ENCODE peak calls at places on chromosomes 6 and 20, in eight cellular contexts. Y, E, J, I, O, H, G and C are unnamed samples.

GRCh38 chr6:99933129-99933528 is 60.9 kb downstream of the MCHR2 start:
- DNase-seq in H (peak), O (peak), Y (no peak), G (no peak), E (no peak), J (no peak), I (no peak), C (no peak)

GRCh38 chr6:80335061-80335660 is 228.7 kb downstream of the BCKDHB start:
- DNase-seq in O (peak), E (no peak), H (no peak), J (no peak), Y (no peak), I (no peak), G (no peak), C (no peak)

GRCh38 chr20:12728782-12729181 is 280.0 kb upstream of the SPTLC3 start:
- DNase-seq in J (no peak), G (no peak), H (no peak), O (no peak), E (no peak), Y (no peak), I (no peak), C (no peak)

GRCh38 chr20:57547250-57547649 is 13.7 kb upstream of the PCK1 start:
- DNase-seq in J (no peak), O (no peak), E (peak), Y (no peak), I (no peak), H (peak), G (no peak), C (no peak)

GRCh38 chr6:20352346-20352745 is 49.3 kb upstream of the E2F3 start:
- DNase-seq in O (no peak), E (no peak), Y (no peak), I (no peak), G (no peak), H (no peak), J (no peak), C (no peak)

GRCh38 chr20:63114006-63114692 is 101.8 kb downstream of the YTHDF1 start:
- DNase-seq in I (no peak), Y (no peak), E (no peak), O (no peak), H (no peak), G (no peak), J (no peak), C (no peak)

GRCh38 chr6:99013661-99014458 is 66.1 kb upstream of the FBXL4 start:
- DNase-seq in H (peak), J (no peak), I (no peak), O (peak), Y (no peak), E (no peak), G (no peak), C (no peak)

GRCh38 chr6:133837801-133838349 is 51.0 kb upstream of the TCF21 start:
- DNase-seq in J (peak), E (peak), G (peak), Y (peak), O (peak), H (peak), I (peak), C (no peak)

GRCh38 chr20:19928379-19929360 is 88.5 kb upstream of the NAA20 start:
- DNase-seq in G (no peak), O (no peak), E (peak), J (no peak), H (no peak), Y (no peak), I (no peak), C (no peak)

GRCh38 chr6:124961468-124961783 is 811 bp upstream of the RNF217 start:
- DNase-seq in J (no peak), G (no peak), Y (no peak), I (no peak), E (no peak), H (no peak), O (no peak), C (no peak)

GRCh38 chr6:129709451-129709908 is 497 bp downstream of the ARHGAP18 start:
- DNase-seq in H (peak), J (no peak), Y (no peak), E (no peak), I (no peak), O (peak), G (peak), C (peak)

GRCh38 chr20:58571942-58572666 is 56.9 kb upstream of the APCDD1L start:
- DNase-seq in Y (no peak), E (no peak), I (peak), H (peak), G (no peak), O (peak), J (no peak), C (no peak)

GRCh38 chr6:18742406-18742805 is 355.3 kb downstream of the RNF144B start:
- DNase-seq in Y (no peak), H (peak), E (no peak), G (no peak), J (no peak), O (peak), I (no peak), C (no peak)

GRCh38 chr6:27441001-27441400 is 31.9 kb downstream of the ZNF184 start:
- DNase-seq in G (no peak), E (no peak), I (no peak), J (no peak), Y (no peak), O (peak), H (peak), C (no peak)

GRCh38 chr6:55069132-55069781 is 105.1 kb upstream of the HCRTR2 start:
- DNase-seq in Y (no peak), O (peak), J (no peak), G (peak), I (no peak), H (peak), E (peak), C (no peak)

GRCh38 chr20:24100370-24101011 is 111.9 kb upstream of the GGTLC1 start:
- DNase-seq in J (peak), E (peak), H (peak), G (peak), Y (peak), I (peak), O (peak), C (no peak)

GRCh38 chr6:162829013-162829742 is 101.4 kb downstream of the PACRG start:
- DNase-seq in J (no peak), O (peak), E (no peak), G (no peak), I (no peak), Y (no peak), H (peak), C (no peak)

GRCh38 chr6:7673063-7673536 is 52.8 kb upstream of the BMP6 start:
- DNase-seq in G (no peak), O (peak), J (no peak), I (peak), E (peak), Y (peak), H (peak), C (no peak)

GRCh38 chr6:32194825-32195651 is 2.6 kb upstream of the GPSM3 start:
- DNase-seq in E (no peak), I (no peak), J (no peak), H (peak), G (peak), O (peak), Y (no peak), C (no peak)

GRCh38 chr6:137823826-137824501 is 43.1 kb upstream of the TNFAIP3 start:
- DNase-seq in O (peak), Y (peak), G (no peak), H (peak), E (peak), J (peak), I (no peak), C (no peak)

GRCh38 chr6:43101497-43101896 is 25.4 kb downstream of the PTK7 start:
- DNase-seq in J (no peak), H (no peak), Y (no peak), E (no peak), G (no peak), O (no peak), I (no peak), C (no peak)

GRCh38 chr6:84767591-84768201 is 3.3 kb upstream of the TBX18 start:
- DNase-seq in O (no peak), G (no peak), E (no peak), J (no peak), Y (no peak), H (no peak), I (no peak), C (no peak)

GRCh38 chr6:41455818-41456217 is 90.4 kb upstream of the FOXP4 start:
- DNase-seq in Y (no peak), J (no peak), I (no peak), O (no peak), G (no peak), H (no peak), E (no peak), C (no peak)

GRCh38 chr6:43061861-43062260 is 2.4 kb downstream of the KLC4 start:
- DNase-seq in O (no peak), G (no peak), E (no peak), H (peak), I (no peak), Y (no peak), J (no peak), C (no peak)

GRCh38 chr6:161727063-161727462 is 453.2 kb upstream of the AGPAT4 start:
- DNase-seq in O (no peak), H (no peak), E (no peak), Y (no peak), G (no peak), I (no peak), J (no peak), C (no peak)

GRCh38 chr6:73451166-73452106 is 661 bp downstream of the CGAS start:
- DNase-seq in O (peak), J (peak), H (peak), I (peak), E (peak), Y (peak), G (peak), C (peak)

GRCh38 chr20:51470907-51471411 is 71.6 kb downstream of the NFATC2 start:
- DNase-seq in O (no peak), E (no peak), J (no peak), H (no peak), Y (no peak), I (no peak), G (no peak), C (no peak)

GRCh38 chr20:11153819-11154218 is 480.0 kb upstream of the JAG1 start:
- DNase-seq in G (no peak), H (peak), Y (no peak), O (peak), I (no peak), J (no peak), E (no peak), C (no peak)

GRCh38 chr20:45301824-45302251 is 4.8 kb upstream of the RBPJL start:
- DNase-seq in E (no peak), H (no peak), O (no peak), G (no peak), I (no peak), Y (no peak), J (no peak), C (no peak)

GRCh38 chr6:51322505-51322904 is 503.8 kb downstream of the TFAP2B start:
- DNase-seq in J (no peak), O (no peak), E (no peak), H (no peak), G (no peak), I (no peak), Y (no peak), C (no peak)

GRCh38 chr20:49695830-49696229 is 17.8 kb downstream of the B4GALT5 start:
- DNase-seq in Y (no peak), O (no peak), J (no peak), G (no peak), H (no peak), E (no peak), I (no peak), C (no peak)
- H3K27ac ChIP-seq in Y (no peak), O (no peak), J (no peak), G (no peak), H (no peak), E (no peak), I (no peak), C (no peak)

GRCh38 chr20:49579195-49579594 is 11.3 kb upstream of the PTGIS start:
- DNase-seq in J (no peak), H (no peak), G (no peak), Y (no peak), E (no peak), O (no peak), I (no peak), C (no peak)

GRCh38 chr20:49581482-49581881 is 13.5 kb upstream of the PTGIS start:
- DNase-seq in J (no peak), H (no peak), O (no peak), Y (no peak), E (no peak), I (no peak), G (no peak), C (no peak)

GRCh38 chr20:49579874-49580817 is 12.2 kb upstream of the PTGIS start:
- DNase-seq in G (no peak), H (peak), J (no peak), E (no peak), I (peak), Y (peak), O (peak), C (no peak)

GRCh38 chr20:49582413-49583334 is 14.7 kb upstream of the PTGIS start:
- DNase-seq in J (no peak), O (no peak), G (no peak), E (no peak), I (no peak), H (no peak), Y (no peak), C (no peak)

GRCh38 chr20:49580818-49581174 is 12.9 kb upstream of the PTGIS start:
- DNase-seq in G (no peak), Y (no peak), O (no peak), E (no peak), J (no peak), I (no peak), H (no peak), C (no peak)
- H3K27ac ChIP-seq in G (no peak), Y (peak), O (peak), E (no peak), J (no peak), I (peak), H (no peak), C (no peak)

DNA sequence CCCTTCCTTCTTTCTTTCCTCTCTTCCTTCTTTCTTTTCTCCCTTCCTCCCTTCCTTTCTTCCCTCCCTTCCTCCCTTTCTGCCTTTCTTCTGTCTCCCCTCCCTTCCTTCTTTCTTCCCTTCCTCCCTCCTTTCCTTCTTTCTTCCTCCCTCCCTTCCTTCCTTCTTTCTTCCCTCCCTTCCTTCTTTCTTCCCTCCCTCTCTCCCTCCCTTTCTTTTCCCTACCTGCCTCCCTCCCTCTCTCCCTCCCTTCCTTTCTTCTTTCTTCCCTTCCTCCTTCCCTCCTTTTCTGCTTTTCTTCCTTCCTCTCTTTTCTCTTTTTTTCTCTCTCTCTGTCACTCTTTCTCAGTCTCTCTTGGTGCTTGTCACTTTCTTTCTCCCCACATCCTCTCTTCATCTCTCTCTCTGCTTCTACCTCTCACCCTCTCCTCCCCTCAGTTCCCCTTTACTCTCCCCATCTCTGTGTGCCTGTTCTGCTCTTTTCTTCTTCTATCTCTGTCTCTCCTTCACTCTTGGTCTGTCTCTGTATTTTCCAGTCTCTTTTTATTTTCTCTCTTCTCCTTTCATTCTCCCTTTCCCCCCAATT is 30.1 kb upstream of the FAM83D start:
- DNase-seq in E (no peak), Y (no peak), H (no peak), G (no peak), I (no peak), O (no peak), J (no peak), C (no peak)
- H3K27ac ChIP-seq in E (no peak), Y (no peak), H (no peak), G (no peak), I (no peak), O (no peak), J (no peak), C (no peak)

GRCh38 chr20:53826090-53826489 is 232.5 kb upstream of the ZNF217 start:
- DNase-seq in Y (no peak), O (no peak), J (no peak), H (no peak), E (peak), G (no peak), I (no peak), C (no peak)

GRCh38 chr20:53827292-53827995 is 233.8 kb upstream of the ZNF217 start:
- DNase-seq in G (no peak), J (no peak), O (no peak), H (no peak), E (no peak), I (no peak), Y (no peak), C (no peak)

GRCh38 chr20:53825282-53825681 is 231.6 kb upstream of the ZNF217 start:
- DNase-seq in J (no peak), E (no peak), O (no peak), G (no peak), Y (no peak), H (no peak), I (no peak), C (no peak)

GRCh38 chr20:53827996-53828672 is 234.5 kb upstream of the ZNF217 start:
- DNase-seq in E (peak), H (peak), Y (no peak), G (no peak), J (no peak), I (no peak), O (peak), C (no peak)

DNA sequence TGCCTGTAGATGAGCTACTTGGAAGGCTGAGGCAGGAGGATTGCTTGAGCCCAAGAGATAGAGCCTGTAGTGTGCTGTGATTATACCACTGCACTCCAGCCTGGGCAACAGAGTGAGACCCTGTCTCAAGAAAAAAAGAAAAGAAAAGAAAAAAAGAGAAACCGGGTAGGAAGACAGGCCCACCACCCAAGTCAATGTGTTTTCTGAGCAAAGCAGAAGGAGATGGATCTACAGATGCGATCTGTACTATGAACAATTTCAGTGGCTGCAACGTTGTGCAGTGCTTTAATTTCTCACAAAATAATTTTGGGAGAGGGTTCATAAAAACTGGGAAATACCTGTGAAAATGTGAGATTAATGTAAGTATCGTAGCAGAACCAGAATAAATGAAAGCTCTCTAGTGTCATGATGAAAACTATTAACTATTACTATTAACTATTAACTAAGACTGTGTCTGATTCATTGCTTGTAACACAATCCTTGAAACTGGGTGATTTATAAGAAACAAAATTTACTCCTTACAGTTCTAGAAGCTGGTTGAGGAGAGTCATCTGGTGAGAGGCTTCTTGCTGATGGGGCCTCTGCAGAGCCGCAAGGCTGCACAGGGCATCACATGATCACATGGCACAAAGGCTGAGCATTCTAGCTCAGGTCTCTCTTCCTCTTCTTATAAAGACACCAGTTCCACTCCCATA is 233.1 kb upstream of the ZNF217 start:
- DNase-seq in H (no peak), Y (no peak), J (no peak), E (peak), G (peak), O (no peak), I (no peak), C (no peak)
- H3K27ac ChIP-seq in H (peak), Y (peak), J (no peak), E (no peak), G (peak), O (peak), I (peak), C (no peak)

DNA sequence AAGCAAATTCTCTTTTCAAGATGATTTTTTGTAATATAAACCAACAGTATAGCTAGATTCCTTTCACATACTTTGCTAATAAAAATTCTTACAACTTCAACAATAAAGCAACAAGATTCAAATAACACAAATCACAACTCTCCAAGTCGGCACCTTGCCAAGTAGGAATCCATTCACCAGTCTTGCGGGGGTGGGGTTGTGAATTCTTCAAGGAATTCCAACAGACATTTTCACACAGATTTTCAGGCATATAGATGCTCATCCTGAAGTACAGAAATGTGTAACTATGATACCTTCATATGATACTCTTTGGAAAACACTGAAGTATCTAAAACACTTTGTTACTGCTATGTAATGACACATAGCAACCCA is 36.5 kb downstream of the SCML4 start:
- DNase-seq in O (no peak), E (no peak), G (no peak), H (no peak), I (no peak), Y (no peak), J (no peak), C (no peak)
- H3K27ac ChIP-seq in O (no peak), E (no peak), G (no peak), H (no peak), I (no peak), Y (no peak), J (peak), C (no peak)